ENCODE peak calls at places on chromosomes 7 and 10, in five cellular contexts. E is psoas muscle, I is heart right ventricle, F is IMR-90, O is Peyer's patch. C is an unnamed sample.
A peak's percentile ranks its signal among the peaks of the same experiment; 100 is the strongest.

GRCh38 chr10:21372651-21373410 is 152.7 kb downstream of the SKIDA1 start:
- DNase-seq in O (peak; percentile 49), I (peak; percentile 57), F (peak; percentile 92), E (peak; percentile 48), C (peak; percentile 49)

GRCh38 chr10:85826377-85826776 is 540.2 kb downstream of the GRID1 start:
- DNase-seq in E (no peak), O (no peak), F (no peak), I (no peak), C (no peak)

GRCh38 chr7:23106491-23106800 is 861 bp downstream of the KLHL7 start:
- DNase-seq in I (peak; percentile 38), O (no peak), E (no peak), F (no peak), C (no peak)

GRCh38 chr10:133123050-133123745 is 35.5 kb downstream of the ADGRA1 start:
- DNase-seq in F (no peak), I (no peak), E (peak; percentile 39), O (no peak), C (no peak)

GRCh38 chr10:84497978-84498377 is 169.6 kb downstream of the CCSER2 start:
- DNase-seq in O (no peak), F (no peak), I (no peak), E (no peak), C (no peak)

GRCh38 chr10:107692072-107692471 is 527.6 kb upstream of the SORCS1 start:
- DNase-seq in E (no peak), O (no peak), I (no peak), F (no peak), C (no peak)

GRCh38 chr7:41156268-41156667 is 546.6 kb downstream of the INHBA start:
- DNase-seq in I (no peak), O (no peak), F (peak; percentile 54), E (no peak), C (no peak)

GRCh38 chr10:53601260-53601875 is 828.8 kb upstream of the MBL2 start:
- DNase-seq in E (no peak), O (no peak), I (no peak), F (peak; percentile 28), C (no peak)

GRCh38 chr10:21510218-21511070 is 15.0 kb downstream of the SKIDA1 start:
- DNase-seq in I (no peak), E (no peak), F (no peak), O (no peak), C (no peak)

GRCh38 chr10:110221044-110221720 is 13.8 kb downstream of the MXI1 start:
- DNase-seq in F (no peak), I (no peak), E (no peak), O (no peak), C (no peak)

GRCh38 chr10:45673074-45673628 is 579 bp upstream of the ZFAND4 start:
- DNase-seq in O (peak; percentile 47), F (no peak), I (peak; percentile 23), E (peak; percentile 62), C (no peak)

GRCh38 chr10:69319911-69320316 is 41.6 kb downstream of the HK1 start:
- DNase-seq in I (no peak), F (no peak), E (no peak), O (no peak), C (no peak)

GRCh38 chr7:12212051-12212485 is 974 bp downstream of the TMEM106B start:
- DNase-seq in E (no peak), I (no peak), F (no peak), O (no peak), C (no peak)
- H3K36me3 ChIP-seq in E (peaks cover 24% of the 10 kb centered on the region), I (no peaks in the 10 kb centered on the region), F (no peaks in the 10 kb centered on the region), O (peaks cover 11% of the 10 kb centered on the region), C (peaks cover 16% of the 10 kb centered on the region)

GRCh38 chr7:106659963-106660861 is 746 bp downstream of the CCDC71L start:
- DNase-seq in E (peak; percentile 88), O (peak; percentile 92), F (peak; percentile 74), I (peak; percentile 61), C (peak; percentile 76)

GRCh38 chr7:106659369-106659962 is 1.5 kb downstream of the CCDC71L start:
- DNase-seq in F (peak; percentile 18), E (no peak), I (no peak), O (no peak), C (no peak)

GRCh38 chr7:106664343-106664742 is 3.4 kb upstream of the CCDC71L start:
- DNase-seq in O (no peak), F (no peak), E (no peak), I (no peak), C (no peak)

GRCh38 chr7:106658504-106659368 is 2.2 kb downstream of the CCDC71L start:
- DNase-seq in E (no peak), F (no peak), I (no peak), O (no peak), C (no peak)

DNA sequence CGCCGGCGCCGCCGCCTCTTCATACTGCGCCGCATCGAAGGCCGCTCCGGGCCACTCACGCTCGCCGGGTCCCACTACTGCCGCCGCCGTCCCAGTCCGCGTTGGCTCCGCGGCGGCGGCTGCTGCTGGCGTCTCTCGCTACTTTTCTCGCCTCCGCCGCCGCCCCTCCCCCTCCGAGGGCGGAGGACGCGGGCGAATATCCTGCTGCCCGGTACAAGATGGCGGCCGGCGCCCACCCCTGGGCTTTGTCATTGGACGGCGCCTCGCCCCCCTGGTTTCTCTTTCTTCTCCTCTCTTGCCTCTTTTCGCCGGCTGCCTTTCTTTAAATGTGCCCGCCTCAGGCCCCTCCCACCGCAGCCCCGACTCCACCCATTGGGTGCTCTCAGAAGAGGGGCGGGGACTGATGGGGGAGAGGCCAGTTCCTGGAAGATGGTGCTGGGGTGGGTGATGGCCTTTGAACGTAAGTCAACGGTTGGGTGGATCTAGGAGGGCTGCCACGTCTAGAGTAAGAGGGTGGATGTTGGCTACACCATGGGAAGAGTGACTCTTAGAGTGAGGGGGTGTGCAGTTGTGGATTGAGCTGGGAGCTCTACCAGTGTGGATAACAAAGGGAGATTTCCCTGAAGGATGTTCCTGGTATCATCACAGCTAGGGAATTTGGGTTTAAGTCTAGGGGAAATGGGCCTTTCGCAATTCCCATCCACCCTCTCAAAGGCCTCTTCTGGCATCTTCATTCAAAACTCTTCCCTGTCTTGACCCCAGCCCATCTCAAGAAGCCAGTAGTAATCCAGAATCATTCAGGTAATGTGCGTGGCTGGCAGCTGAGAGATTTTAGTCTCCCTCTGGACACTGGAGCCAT is at the start of gene CCDC71L:
- DNase-seq in E (peak; percentile 96), O (peak; percentile 93), F (peak; percentile 91), I (peak; percentile 95), C (peak; percentile 92)
- H3K4me3 ChIP-seq in E (peak within 1 kb of the TSS; percentile 87), O (peak within 1 kb of the TSS; percentile 87), F (peak within 1 kb of the TSS; percentile 84), I (peak within 1 kb of the TSS; percentile 81), C (peak within 1 kb of the TSS; percentile 58)

GRCh38 chr10:70779685-70780369 is 5.3 kb downstream of the TBATA start:
- DNase-seq in I (no peak), O (no peak), F (no peak), E (no peak), C (no peak)
- H3K27ac ChIP-seq in I (no peak overlapping the region), O (no peak overlapping the region), F (no peak overlapping the region), E (no peak overlapping the region), C (no peak overlapping the region)

DNA sequence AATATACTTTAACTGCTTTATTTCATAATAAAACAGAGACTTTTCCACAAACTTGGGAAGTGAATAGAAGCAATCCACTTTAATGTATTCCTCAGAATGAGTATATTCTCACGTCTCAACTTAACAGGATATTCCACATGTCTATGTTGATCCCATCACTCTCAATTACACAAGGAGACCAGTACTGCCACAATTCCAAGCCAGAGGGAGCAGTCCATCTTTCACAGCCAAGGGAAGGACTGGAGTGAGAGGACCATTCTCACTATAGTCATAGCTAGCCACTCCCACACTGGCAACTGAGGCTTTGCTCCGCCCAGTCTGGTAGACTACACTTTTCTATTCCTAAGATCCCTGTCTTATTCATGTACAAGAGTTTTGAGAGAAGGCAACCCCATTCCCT is 553.9 kb downstream of the CNTNAP2 start:
- DNase-seq in O (no peak), I (no peak), F (no peak), E (no peak), C (no peak)
- H3K36me3 ChIP-seq in O (no peaks in the 10 kb centered on the region), I (no peaks in the 10 kb centered on the region), F (no peaks in the 10 kb centered on the region), E (no peaks in the 10 kb centered on the region), C (no peaks in the 10 kb centered on the region)

C was measured in CD4-positive, alpha-beta memory T cell.